ENCODE peak calls at places on chromosomes 4 and X, in ten cellular contexts. I, R, X, O, A, Y, W, S, T and B are unnamed samples.

GRCh38 chr4:24878256-24879016 is 34.4 kb downstream of the CCDC149 start:
- DNase-seq in X (no peak), S (no peak), R (no peak), O (no peak), T (no peak), A (no peak), W (no peak), I (no peak), Y (no peak), B (no peak)

GRCh38 chr4:108709234-108709633 is 53.6 kb downstream of the ETNPPL start:
- DNase-seq in A (no peak), Y (no peak), R (no peak), S (no peak), T (no peak), I (no peak), O (no peak), X (no peak), W (no peak), B (no peak)

GRCh38 chrX:25941087-25941486 is 197.1 kb upstream of the MAGEB18 start:
- DNase-seq in A (no peak), I (no peak), S (no peak), W (peak; percentile 61), R (no peak), T (no peak), X (no peak), O (no peak), Y (no peak), B (no peak)

GRCh38 chrX:134554291-134554690 is 94.3 kb downstream of the HPRT1 start:
- DNase-seq in R (no peak), X (no peak), T (no peak), I (no peak), W (no peak), S (no peak), Y (no peak), O (no peak), A (no peak), B (no peak)

GRCh38 chr4:89306486-89307184 is 965 bp downstream of the GPRIN3 start:
- DNase-seq in O (no peak), W (no peak), A (no peak), X (no peak), Y (no peak), R (no peak), I (no peak), T (no peak), S (no peak), B (no peak)

GRCh38 chr4:73620115-73620792 is at the start of gene RASSF6:
- DNase-seq in O (peak; percentile 92), A (no peak), W (no peak), Y (peak; percentile 73), T (no peak), R (no peak), S (no peak), X (no peak), I (no peak), B (no peak)

GRCh38 chr4:175386776-175387507 is 425.1 kb downstream of the GPM6A start:
- DNase-seq in Y (no peak), T (no peak), X (no peak), A (no peak), W (no peak), O (no peak), R (no peak), I (no peak), S (no peak), B (no peak)

GRCh38 chr4:53804719-53805118 is 213.4 kb upstream of the LNX1 start:
- DNase-seq in R (peak; percentile 44), Y (no peak), I (no peak), W (peak; percentile 11), X (no peak), A (no peak), T (peak; percentile 8), O (peak; percentile 83), S (peak; percentile 5), B (no peak)

GRCh38 chr4:121308828-121309227 is 72.0 kb downstream of the QRFPR start:
- DNase-seq in R (no peak), I (no peak), A (no peak), W (no peak), X (no peak), T (no peak), S (no peak), Y (no peak), O (no peak), B (no peak)

GRCh38 chr4:7244343-7244680 is 52.0 kb downstream of the SORCS2 start:
- DNase-seq in X (no peak), W (no peak), A (peak; percentile 20), Y (no peak), T (no peak), O (no peak), I (no peak), S (no peak), R (no peak), B (no peak)

GRCh38 chr4:74926007-74926406 is 6.9 kb upstream of the PARM1 start:
- DNase-seq in O (no peak), I (no peak), S (no peak), R (no peak), T (no peak), Y (no peak), W (no peak), X (no peak), A (no peak), B (no peak)

GRCh38 chr4:62683799-62684566 is 1483.9 kb downstream of the ADGRL3 start:
- DNase-seq in I (no peak), W (no peak), S (no peak), R (no peak), X (no peak), A (peak; percentile 44), O (no peak), T (no peak), Y (no peak), B (no peak)

GRCh38 chr4:173181769-173182374 is 13.3 kb downstream of the GALNT7 start:
- DNase-seq in I (no peak), S (no peak), T (no peak), A (no peak), R (no peak), O (no peak), Y (no peak), X (no peak), W (peak; percentile 88), B (no peak)

GRCh38 chr4:39614487-39615162 is 24.0 kb downstream of the SMIM14 start:
- DNase-seq in W (peak; percentile 67), A (no peak), T (no peak), Y (no peak), S (no peak), I (no peak), X (no peak), O (no peak), R (no peak), B (no peak)

GRCh38 chrX:112636951-112637541 is 42.7 kb downstream of the LHFPL1 start:
- DNase-seq in X (no peak), O (no peak), T (no peak), R (no peak), Y (no peak), W (no peak), I (no peak), S (no peak), A (no peak), B (no peak)

GRCh38 chrX:291411-291901 is 10.3 kb downstream of the PLCXD1 start:
- DNase-seq in T (no peak), S (no peak), Y (no peak), I (peak; percentile 48), R (no peak), W (no peak), X (no peak), A (peak; percentile 64), O (no peak), B (no peak)

GRCh38 chr4:110633358-110634319 is 10.8 kb upstream of the PITX2 start:
- DNase-seq in O (no peak), X (no peak), Y (no peak), R (no peak), I (no peak), S (no peak), T (no peak), W (no peak), A (no peak), B (no peak)

GRCh38 chr4:41146716-41147506 is 67.4 kb downstream of the APBB2 start:
- DNase-seq in O (no peak), Y (no peak), A (no peak), S (no peak), I (no peak), X (peak; percentile 40), T (no peak), R (peak; percentile 55), W (peak; percentile 53), B (no peak)

GRCh38 chr4:2963185-2964076 is at the start of the genes GRK4 and NOP14:
- DNase-seq in W (peak; percentile 98), O (peak; percentile 99), S (peak; percentile 77), A (peak; percentile 99), T (peak; percentile 95), R (peak; percentile 99), Y (peak; percentile 97), X (peak; percentile 97), I (peak; percentile 99), B (peak; percentile 98)
- TF ChIP-seq POLR2A in W (peak; percentile 63), O (peak; percentile 73), S (peak; percentile 55), A (peak; percentile 67), T (peak; percentile 91), R (peak; percentile 50), Y (no peak), X (peak; percentile 51), I (no peak), B (peak; percentile 85)

GRCh38 chrX:116667760-116668159 is 205.0 kb upstream of the CT83 start:
- DNase-seq in S (no peak), W (no peak), R (no peak), T (no peak), O (no peak), X (no peak), I (no peak), A (no peak), Y (no peak), B (no peak)
- TF ChIP-seq POLR2A in S (no peak), W (no peak), R (no peak), T (no peak), O (no peak), X (no peak), I (no peak), A (no peak), Y (no peak), B (no peak)

GRCh38 chrX:13085533-13085932 is 41.1 kb upstream of the FAM9C start:
- DNase-seq in O (no peak), T (no peak), R (no peak), W (no peak), S (no peak), Y (no peak), X (no peak), I (no peak), A (no peak), B (no peak)
- TF ChIP-seq POLR2A in O (no peak), T (peak; percentile 57), R (no peak), W (no peak), S (no peak), Y (no peak), X (no peak), I (no peak), A (no peak), B (no peak)

DNA sequence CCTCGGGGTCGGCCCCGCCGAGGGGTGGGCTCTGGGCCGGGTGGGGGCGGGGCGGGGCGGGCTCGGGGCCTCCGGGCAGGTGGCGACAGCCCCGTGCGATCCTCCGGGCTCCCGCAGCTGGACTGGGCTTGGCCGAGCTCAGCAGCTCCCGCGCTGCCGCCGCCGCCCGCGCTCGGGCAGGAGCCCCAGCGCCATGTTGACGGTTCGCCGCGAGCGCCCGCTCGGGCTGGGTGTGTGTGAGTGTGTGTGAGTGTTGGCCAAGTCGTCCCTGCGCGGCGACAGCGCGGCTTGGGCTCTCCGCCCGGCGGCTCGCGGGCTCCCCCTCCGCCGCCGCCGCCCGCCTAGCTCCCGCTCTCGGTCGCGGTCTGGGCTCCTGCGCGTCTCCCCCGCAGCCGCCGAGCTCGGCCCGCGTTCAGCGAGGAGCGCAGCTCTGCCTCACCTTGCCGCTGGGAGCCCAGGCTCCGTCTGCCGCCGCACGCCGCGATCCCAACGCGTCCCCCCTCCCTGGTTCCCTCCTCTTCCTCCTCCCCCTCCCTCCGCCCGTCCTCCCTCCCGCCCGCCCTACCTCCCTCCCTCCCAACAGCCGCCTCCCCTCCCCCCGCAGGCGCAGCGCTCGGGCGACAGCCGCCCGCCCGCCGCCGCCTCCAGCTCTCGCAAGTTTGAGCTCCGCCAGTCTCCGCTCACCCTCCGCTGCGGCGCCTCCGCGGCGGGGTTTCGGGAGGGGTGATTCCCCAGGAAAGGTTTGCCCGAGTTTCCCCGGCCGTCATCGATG is at the start of gene BCOR:
- DNase-seq in W (peak; percentile 51), O (peak; percentile 81), S (no peak), Y (no peak), I (no peak), T (peak; percentile 45), R (peak; percentile 75), X (peak; percentile 76), A (peak; percentile 86), B (peak; percentile 71)
- TF ChIP-seq POLR2A in W (peak; percentile 74), O (peak; percentile 87), S (peak; percentile 99), Y (no peak), I (no peak), T (peak; percentile 79), R (peak; percentile 84), X (peak; percentile 88), A (peak; percentile 83), B (peak; percentile 88)